ENCODE peak calls at places on chromosomes 6 and 20, in six cellular contexts. One of them, this sample, is unnamed.

GRCh38 chr6:5084787-5085637 is at the start of gene PPP1R3G:
- DNase-seq in HL-60: peak; percentile 25
- DNase-seq in GM06990: peak; percentile 47
- DNase-seq in A549: peak; percentile 33
- DNase-seq in cardiac muscle cell: peak; percentile 75
- DNase-seq in fibroblast of lung: peak; percentile 70
- DNase-seq in this sample: no peak

GRCh38 chr6:168597471-168597875 is 156.5 kb downstream of the SMOC2 start:
- DNase-seq in A549: no peak
- DNase-seq in GM06990: no peak
- DNase-seq in HL-60: no peak
- DNase-seq in cardiac muscle cell: no peak
- DNase-seq in fibroblast of lung: no peak
- DNase-seq in this sample: peak; percentile 28

GRCh38 chr6:155813548-155813947 is 357.9 kb upstream of the NOX3 start:
- DNase-seq in cardiac muscle cell: no peak
- DNase-seq in fibroblast of lung: no peak
- DNase-seq in HL-60: no peak
- DNase-seq in GM06990: no peak
- DNase-seq in A549: no peak
- DNase-seq in this sample: no peak

GRCh38 chr6:71383476-71383875 is 94.9 kb downstream of the OGFRL1 start:
- DNase-seq in A549: no peak
- DNase-seq in cardiac muscle cell: no peak
- DNase-seq in GM06990: no peak
- DNase-seq in fibroblast of lung: no peak
- DNase-seq in HL-60: no peak
- DNase-seq in this sample: no peak

GRCh38 chr6:106360989-106361430 is 493 bp downstream of the CRYBG1 start:
- DNase-seq in fibroblast of lung: no peak
- DNase-seq in cardiac muscle cell: no peak
- DNase-seq in HL-60: peak; percentile 7
- DNase-seq in A549: no peak
- DNase-seq in GM06990: peak; percentile 27
- DNase-seq in this sample: no peak

GRCh38 chr6:77245026-77245425 is 218.3 kb downstream of the HTR1B start:
- DNase-seq in fibroblast of lung: no peak
- DNase-seq in HL-60: no peak
- DNase-seq in A549: no peak
- DNase-seq in GM06990: no peak
- DNase-seq in cardiac muscle cell: peak; percentile 59
- DNase-seq in this sample: no peak

GRCh38 chr20:2751347-2751867 is 49.0 kb downstream of the CPXM1 start:
- DNase-seq in HL-60: no peak
- DNase-seq in A549: peak; percentile 48
- DNase-seq in fibroblast of lung: no peak
- DNase-seq in cardiac muscle cell: no peak
- DNase-seq in GM06990: no peak
- DNase-seq in this sample: peak; percentile 82

GRCh38 chr20:52533401-52533800 is 341.8 kb upstream of the ZFP64 start:
- DNase-seq in HL-60: no peak
- DNase-seq in GM06990: no peak
- DNase-seq in fibroblast of lung: no peak
- DNase-seq in A549: no peak
- DNase-seq in cardiac muscle cell: no peak
- DNase-seq in this sample: no peak

GRCh38 chr6:155014715-155015300 is 19.7 kb downstream of the TIAM2 start:
- DNase-seq in fibroblast of lung: no peak
- DNase-seq in GM06990: no peak
- DNase-seq in A549: peak; percentile 52
- DNase-seq in cardiac muscle cell: no peak
- DNase-seq in HL-60: no peak
- DNase-seq in this sample: no peak

GRCh38 chr6:33208089-33208967 is at the start of gene RING1:
- DNase-seq in fibroblast of lung: peak; percentile 71
- DNase-seq in HL-60: peak; percentile 84
- DNase-seq in GM06990: peak; percentile 86
- DNase-seq in cardiac muscle cell: peak; percentile 84
- DNase-seq in A549: peak; percentile 57
- DNase-seq in this sample: peak; percentile 97

GRCh38 chr20:44069203-44069931 is 117.6 kb downstream of the JPH2 start:
- DNase-seq in HL-60: peak; percentile 58
- DNase-seq in A549: no peak
- DNase-seq in GM06990: peak; percentile 55
- DNase-seq in cardiac muscle cell: peak; percentile 34
- DNase-seq in fibroblast of lung: peak; percentile 18
- DNase-seq in this sample: peak; percentile 77

GRCh38 chr6:148952147-148953041 is 205.6 kb downstream of the UST start:
- DNase-seq in GM06990: no peak
- DNase-seq in cardiac muscle cell: peak; percentile 62
- DNase-seq in A549: no peak
- DNase-seq in HL-60: no peak
- DNase-seq in fibroblast of lung: peak; percentile 61
- DNase-seq in this sample: no peak

GRCh38 chr6:30679765-30680535 is 6.5 kb downstream of the PPP1R18 start:
- DNase-seq in HL-60: no peak
- DNase-seq in A549: no peak
- DNase-seq in GM06990: no peak
- DNase-seq in cardiac muscle cell: no peak
- DNase-seq in fibroblast of lung: no peak
- DNase-seq in this sample: no peak

GRCh38 chr6:168884050-168884645 is 369.5 kb downstream of the THBS2 start:
- DNase-seq in A549: no peak
- DNase-seq in HL-60: no peak
- DNase-seq in cardiac muscle cell: no peak
- DNase-seq in fibroblast of lung: no peak
- DNase-seq in GM06990: no peak
- DNase-seq in this sample: peak; percentile 52

GRCh38 chr6:43917878-43918382 is 147.9 kb downstream of the VEGFA start:
- DNase-seq in cardiac muscle cell: peak; percentile 89
- DNase-seq in A549: no peak
- DNase-seq in HL-60: no peak
- DNase-seq in GM06990: no peak
- DNase-seq in fibroblast of lung: peak; percentile 58
- DNase-seq in this sample: no peak

GRCh38 chr20:45880988-45881788 is at the start of gene ZSWIM1:
- DNase-seq in A549: peak; percentile 98
- DNase-seq in GM06990: peak; percentile 95
- DNase-seq in fibroblast of lung: peak; percentile 99
- DNase-seq in cardiac muscle cell: peak; percentile 99
- DNase-seq in HL-60: peak; percentile 99
- DNase-seq in this sample: peak; percentile 100

GRCh38 chr20:60341062-60341461 is 382.8 kb downstream of the CDH26 start:
- DNase-seq in GM06990: no peak
- DNase-seq in A549: no peak
- DNase-seq in HL-60: no peak
- DNase-seq in fibroblast of lung: no peak
- DNase-seq in cardiac muscle cell: no peak
- DNase-seq in this sample: no peak

GRCh38 chr6:150567823-150568383 is 31.8 kb upstream of the PLEKHG1 start:
- DNase-seq in HL-60: no peak
- DNase-seq in A549: no peak
- DNase-seq in cardiac muscle cell: peak; percentile 2
- DNase-seq in fibroblast of lung: no peak
- DNase-seq in GM06990: no peak
- DNase-seq in this sample: no peak

GRCh38 chr6:125340175-125340835 is 38.5 kb upstream of the HDDC2 start:
- DNase-seq in GM06990: no peak
- DNase-seq in A549: no peak
- DNase-seq in cardiac muscle cell: no peak
- DNase-seq in HL-60: no peak
- DNase-seq in fibroblast of lung: no peak
- DNase-seq in this sample: no peak

GRCh38 chr6:22556298-22556697 is 13.1 kb upstream of the HDGFL1 start:
- DNase-seq in fibroblast of lung: no peak
- DNase-seq in GM06990: no peak
- DNase-seq in cardiac muscle cell: no peak
- DNase-seq in HL-60: no peak
- DNase-seq in A549: no peak
- DNase-seq in this sample: no peak

GRCh38 chr20:36728986-36729385 is 16.9 kb downstream of the NDRG3 start:
- DNase-seq in fibroblast of lung: no peak
- DNase-seq in GM06990: no peak
- DNase-seq in A549: peak; percentile 34
- DNase-seq in HL-60: no peak
- DNase-seq in cardiac muscle cell: peak; percentile 19
- DNase-seq in this sample: no peak

GRCh38 chr20:36737183-36737499 is 8.7 kb downstream of the NDRG3 start:
- DNase-seq in HL-60: no peak
- DNase-seq in A549: no peak
- DNase-seq in cardiac muscle cell: no peak
- DNase-seq in fibroblast of lung: no peak
- DNase-seq in GM06990: no peak
- DNase-seq in this sample: no peak

GRCh38 chr20:36736451-36737182 is 9.3 kb downstream of the NDRG3 start:
- DNase-seq in GM06990: no peak
- DNase-seq in HL-60: no peak
- DNase-seq in cardiac muscle cell: no peak
- DNase-seq in A549: no peak
- DNase-seq in fibroblast of lung: no peak
- DNase-seq in this sample: no peak

GRCh38 chr20:36732456-36732855 is 13.4 kb downstream of the NDRG3 start:
- DNase-seq in cardiac muscle cell: no peak
- DNase-seq in HL-60: no peak
- DNase-seq in GM06990: no peak
- DNase-seq in fibroblast of lung: no peak
- DNase-seq in A549: no peak
- DNase-seq in this sample: no peak
- H3K4me3 ChIP-seq in cardiac muscle cell: no peak overlapping the region
- H3K4me3 ChIP-seq in HL-60: no peak overlapping the region
- H3K4me3 ChIP-seq in GM06990: no peak overlapping the region
- H3K4me3 ChIP-seq in fibroblast of lung: no peak overlapping the region
- H3K4me3 ChIP-seq in A549: no peak overlapping the region
- H3K4me3 ChIP-seq in this sample: no peak overlapping the region

GRCh38 chr20:12265662-12266061 is 348.0 kb downstream of the BTBD3 start:
- DNase-seq in fibroblast of lung: no peak
- DNase-seq in A549: no peak
- DNase-seq in cardiac muscle cell: no peak
- DNase-seq in HL-60: no peak
- DNase-seq in GM06990: no peak
- DNase-seq in this sample: no peak

GRCh38 chr20:12270863-12271262 is 353.2 kb downstream of the BTBD3 start:
- DNase-seq in A549: no peak
- DNase-seq in cardiac muscle cell: no peak
- DNase-seq in GM06990: no peak
- DNase-seq in fibroblast of lung: no peak
- DNase-seq in HL-60: no peak
- DNase-seq in this sample: no peak

GRCh38 chr20:12269579-12269978 is 351.9 kb downstream of the BTBD3 start:
- DNase-seq in cardiac muscle cell: no peak
- DNase-seq in GM06990: no peak
- DNase-seq in HL-60: no peak
- DNase-seq in fibroblast of lung: no peak
- DNase-seq in A549: no peak
- DNase-seq in this sample: no peak
- TF ChIP-seq CTCF in cardiac muscle cell: no peak
- TF ChIP-seq CTCF in GM06990: no peak
- TF ChIP-seq CTCF in HL-60: no peak
- TF ChIP-seq CTCF in fibroblast of lung: no peak
- TF ChIP-seq CTCF in A549: no peak
- TF ChIP-seq CTCF in this sample: no peak

GRCh38 chr20:408843-409696 is 971 bp downstream of the RBCK1 start:
- DNase-seq in GM06990: peak; percentile 55
- DNase-seq in HL-60: no peak
- DNase-seq in cardiac muscle cell: no peak
- DNase-seq in A549: no peak
- DNase-seq in fibroblast of lung: no peak
- DNase-seq in this sample: no peak

GRCh38 chr20:407953-408842 is at the start of gene RBCK1:
- DNase-seq in GM06990: peak; percentile 88
- DNase-seq in HL-60: peak; percentile 75
- DNase-seq in A549: peak; percentile 84
- DNase-seq in fibroblast of lung: peak; percentile 82
- DNase-seq in cardiac muscle cell: peak; percentile 82
- DNase-seq in this sample: peak; percentile 97

GRCh38 chr20:407097-407952 is 774 bp upstream of the RBCK1 start:
- DNase-seq in GM06990: peak; percentile 87
- DNase-seq in A549: peak; percentile 91
- DNase-seq in cardiac muscle cell: peak; percentile 84
- DNase-seq in HL-60: peak; percentile 63
- DNase-seq in fibroblast of lung: peak; percentile 80
- DNase-seq in this sample: peak; percentile 61

GRCh38 chr20:412081-412480 is 4.0 kb downstream of the RBCK1 start:
- DNase-seq in cardiac muscle cell: no peak
- DNase-seq in GM06990: no peak
- DNase-seq in fibroblast of lung: no peak
- DNase-seq in A549: no peak
- DNase-seq in HL-60: no peak
- DNase-seq in this sample: no peak

GRCh38 chr20:409697-410559 is 1.8 kb downstream of the RBCK1 start:
- DNase-seq in cardiac muscle cell: no peak
- DNase-seq in HL-60: no peak
- DNase-seq in GM06990: no peak
- DNase-seq in fibroblast of lung: no peak
- DNase-seq in A549: no peak
- DNase-seq in this sample: no peak
- H3K4me3 ChIP-seq in cardiac muscle cell: no peak overlapping the region
- H3K4me3 ChIP-seq in HL-60: peak overlapping the region; percentile 95
- H3K4me3 ChIP-seq in GM06990: peak overlapping the region; percentile 99
- H3K4me3 ChIP-seq in fibroblast of lung: peak overlapping the region; percentile 96
- H3K4me3 ChIP-seq in A549: peak overlapping the region; percentile 95
- H3K4me3 ChIP-seq in this sample: no peak overlapping the region

GRCh38 chr6:138525355-138525754 is 26.1 kb upstream of the NHSL1 start:
- DNase-seq in A549: no peak
- DNase-seq in HL-60: no peak
- DNase-seq in GM06990: no peak
- DNase-seq in cardiac muscle cell: no peak
- DNase-seq in fibroblast of lung: no peak
- DNase-seq in this sample: no peak

GRCh38 chr6:138523347-138524210 is 24.3 kb upstream of the NHSL1 start:
- DNase-seq in cardiac muscle cell: no peak
- DNase-seq in A549: no peak
- DNase-seq in GM06990: no peak
- DNase-seq in fibroblast of lung: no peak
- DNase-seq in HL-60: no peak
- DNase-seq in this sample: no peak

GRCh38 chr6:138522611-138523010 is 23.3 kb upstream of the NHSL1 start:
- DNase-seq in GM06990: no peak
- DNase-seq in fibroblast of lung: no peak
- DNase-seq in HL-60: no peak
- DNase-seq in A549: no peak
- DNase-seq in cardiac muscle cell: no peak
- DNase-seq in this sample: no peak

GRCh38 chr6:138526822-138527235 is 27.5 kb upstream of the NHSL1 start:
- DNase-seq in fibroblast of lung: peak; percentile 37
- DNase-seq in GM06990: no peak
- DNase-seq in HL-60: no peak
- DNase-seq in A549: no peak
- DNase-seq in cardiac muscle cell: peak; percentile 39
- DNase-seq in this sample: no peak

DNA sequence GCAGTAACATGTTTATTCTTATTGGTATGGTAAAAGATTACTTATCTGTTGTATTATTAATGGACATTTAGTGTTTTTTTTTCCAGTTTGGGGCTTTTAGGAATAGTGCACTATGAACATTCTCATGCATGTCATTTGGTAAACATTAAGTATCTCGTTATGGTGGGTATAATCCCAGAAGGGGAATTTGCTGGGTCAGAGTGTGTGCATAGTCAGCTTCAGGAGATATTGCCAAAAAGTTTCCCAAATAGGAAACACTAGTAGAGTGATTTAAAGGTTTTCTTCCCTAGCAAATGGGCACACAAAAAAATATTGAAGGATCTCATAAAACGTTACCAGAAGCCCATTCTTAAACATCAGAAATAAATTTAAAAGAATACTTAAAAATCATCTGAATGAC is 25.2 kb upstream of the NHSL1 start:
- DNase-seq in GM06990: no peak
- DNase-seq in cardiac muscle cell: no peak
- DNase-seq in A549: no peak
- DNase-seq in fibroblast of lung: no peak
- DNase-seq in HL-60: no peak
- DNase-seq in this sample: no peak
- TF ChIP-seq CTCF in GM06990: no peak
- TF ChIP-seq CTCF in cardiac muscle cell: no peak
- TF ChIP-seq CTCF in A549: no peak
- TF ChIP-seq CTCF in fibroblast of lung: no peak
- TF ChIP-seq CTCF in HL-60: no peak
- TF ChIP-seq CTCF in this sample: no peak